ENCODE peak calls at places on chromosomes 1 and 21, in six cellular contexts. S is activated naive CD8-positive, alpha-beta T cell treated with anti-CD3 and anti-CD28 coated beads, Interleukin-2, amount 50 U/mL, for 24 hours; Q is T-helper 1 cell; L is KG1; X is natural killer cell treated with Interleukin-12 subunit alpha and Interleukin-12 subunit beta and Interleukin-15 and Interleukin-18, amount 100 ng/mL, for 72 hours; F is heart left ventricle. V is an unnamed sample.

GRCh38 chr1:107648071-107648470 is 316.9 kb downstream of the VAV3 start:
- DNase-seq in S (no peak), Q (no peak), L (no peak), X (no peak), F (no peak), V (no peak)

GRCh38 chr1:18190598-18190997 is 83.0 kb downstream of the IGSF21 start:
- DNase-seq in S (no peak), Q (no peak), L (no peak), X (no peak), F (no peak), V (no peak)

GRCh38 chr1:235941852-235942624 is 75.3 kb upstream of the LYST start:
- DNase-seq in S (no peak), Q (no peak), L (no peak), X (no peak), F (no peak), V (peak; percentile 97)

GRCh38 chr1:1157914-1158710 is 15.6 kb upstream of the TTLL10 start:
- DNase-seq in S (peak; percentile 37), Q (no peak), L (no peak), X (no peak), F (peak; percentile 56), V (no peak)

GRCh38 chr1:161071886-161072371 is 2.2 kb upstream of the ARHGAP30 start:
- DNase-seq in S (peak; percentile 62), Q (no peak), L (peak; percentile 41), X (no peak), F (peak; percentile 42), V (no peak)

GRCh38 chr1:218865591-218865990 is 308.1 kb upstream of the LYPLAL1 start:
- DNase-seq in S (no peak), Q (no peak), L (no peak), X (no peak), F (no peak), V (no peak)

GRCh38 chr1:40477680-40478057 is 579 bp downstream of the ZFP69 start:
- DNase-seq in S (peak; percentile 14), Q (no peak), L (no peak), X (no peak), F (no peak), V (no peak)

GRCh38 chr1:77905603-77906002 is 17.2 kb downstream of the NEXN start:
- DNase-seq in S (no peak), Q (no peak), L (no peak), X (no peak), F (no peak), V (no peak)

GRCh38 chr1:155978325-155978972 is at the start of gene ARHGEF2:
- DNase-seq in S (peak; percentile 89), Q (peak; percentile 54), L (peak; percentile 88), X (peak; percentile 89), F (peak; percentile 89), V (peak; percentile 89)

GRCh38 chr1:24888971-24889670 is 41.0 kb downstream of the RUNX3 start:
- DNase-seq in S (no peak), Q (no peak), L (no peak), X (no peak), F (no peak), V (no peak)

GRCh38 chr1:112557385-112557784 is 48.6 kb downstream of the WNT2B start:
- DNase-seq in S (no peak), Q (no peak), L (no peak), X (no peak), F (no peak), V (no peak)

GRCh38 chr1:217249857-217250256 is 381.0 kb downstream of the GPATCH2 start:
- DNase-seq in S (no peak), Q (no peak), L (no peak), X (no peak), F (no peak), V (no peak)

GRCh38 chr21:41507521-41508414 is at the start of gene TMPRSS2:
- DNase-seq in S (no peak), Q (no peak), L (no peak), X (no peak), F (no peak), V (no peak)